ENCODE peak calls at places on chromosome 4, in nine cellular contexts. W, S, Y, T, J, P, D, B and I are unnamed samples.

GRCh38 chr4:6763330-6763851 is 19.1 kb upstream of the KIAA0232 start:
- DNase-seq in P (no peak), J (no peak), Y (no peak), S (peak), B (no peak), T (no peak), D (no peak), W (no peak), I (no peak)

GRCh38 chr4:152684007-152684406 is 4.2 kb upstream of the TMEM154 start:
- DNase-seq in Y (no peak), D (no peak), J (no peak), P (no peak), S (no peak), T (no peak), W (no peak), B (no peak), I (no peak)

GRCh38 chr4:47668810-47669408 is 169.0 kb downstream of the CORIN start:
- DNase-seq in Y (no peak), W (peak), J (peak), P (no peak), B (no peak), S (peak), D (peak), T (peak), I (peak)

GRCh38 chr4:23630110-23630509 is 259.7 kb downstream of the PPARGC1A start:
- DNase-seq in S (no peak), T (no peak), D (no peak), J (no peak), Y (no peak), W (no peak), P (no peak), B (no peak), I (no peak)

GRCh38 chr4:153428816-153429592 is 37.2 kb upstream of the TMEM131L start:
- DNase-seq in B (no peak), D (no peak), S (no peak), W (no peak), Y (no peak), J (no peak), P (no peak), T (no peak), I (no peak)

GRCh38 chr4:37767546-37767945 is 58.9 kb upstream of the PGM2 start:
- DNase-seq in S (no peak), Y (peak), P (no peak), J (peak), W (no peak), B (peak), D (no peak), T (no peak), I (peak)

GRCh38 chr4:64417974-64418373 is 8.7 kb upstream of the TECRL start:
- DNase-seq in W (peak), P (no peak), B (no peak), J (no peak), T (no peak), S (peak), Y (no peak), D (no peak), I (no peak)

GRCh38 chr4:124526321-124526720 is 186.2 kb downstream of the ANKRD50 start:
- DNase-seq in B (no peak), P (no peak), T (no peak), D (no peak), W (no peak), S (no peak), J (no peak), Y (no peak), I (no peak)

GRCh38 chr4:103099691-103100392 is at the start of gene BDH2:
- DNase-seq in Y (peak), S (peak), B (no peak), J (peak), P (no peak), T (peak), D (peak), W (peak), I (peak)

GRCh38 chr4:188032170-188032569 is 36.6 kb downstream of the ZFP42 start:
- DNase-seq in B (no peak), W (peak), T (no peak), P (no peak), S (no peak), Y (no peak), D (peak), J (no peak), I (no peak)

GRCh38 chr4:38111024-38111423 is 150.8 kb downstream of the PTTG2 start:
- DNase-seq in W (no peak), B (no peak), D (no peak), P (no peak), Y (no peak), S (no peak), T (no peak), J (no peak), I (no peak)

GRCh38 chr4:121851354-121851753 is 18.9 kb downstream of the BBS7 start:
- DNase-seq in W (no peak), J (no peak), T (no peak), P (no peak), S (no peak), Y (no peak), B (no peak), D (no peak), I (no peak)

GRCh38 chr4:38673109-38673978 is 9.3 kb downstream of the KLF3 start:
- DNase-seq in Y (peak), W (no peak), T (peak), S (peak), B (peak), P (no peak), D (no peak), J (peak), I (peak)

GRCh38 chr4:142085631-142086292 is 449.4 kb downstream of the IL15 start:
- DNase-seq in P (no peak), W (no peak), S (no peak), Y (no peak), B (no peak), T (no peak), J (no peak), D (no peak), I (no peak)

GRCh38 chr4:950136-951020 is 18.1 kb downstream of the TMEM175 start:
- DNase-seq in W (no peak), Y (peak), D (no peak), S (no peak), P (no peak), J (no peak), T (no peak), B (peak), I (no peak)

GRCh38 chr4:109411964-109412363 is 21.7 kb upstream of the SEC24B start:
- DNase-seq in T (no peak), D (no peak), S (no peak), J (no peak), Y (no peak), B (no peak), P (no peak), W (no peak), I (no peak)

GRCh38 chr4:166527500-166527899 is 654.5 kb downstream of the TLL1 start:
- DNase-seq in Y (no peak), D (no peak), W (peak), P (no peak), T (no peak), S (peak), J (peak), B (no peak), I (no peak)

GRCh38 chr4:158782539-158783360 is 13.9 kb downstream of the FNIP2 start:
- DNase-seq in S (no peak), D (no peak), P (no peak), B (no peak), W (no peak), T (peak), J (peak), Y (no peak), I (no peak)

GRCh38 chr4:138341739-138342415 is 99.7 kb upstream of the SLC7A11 start:
- DNase-seq in T (no peak), P (no peak), Y (no peak), S (no peak), B (no peak), J (no peak), W (no peak), D (no peak), I (no peak)

GRCh38 chr4:175539498-175539897 is 272.6 kb downstream of the GPM6A start:
- DNase-seq in W (no peak), D (no peak), B (no peak), T (no peak), Y (no peak), J (no peak), P (no peak), S (peak), I (no peak)

GRCh38 chr4:102694791-102695190 is 66.0 kb downstream of the MANBA start:
- DNase-seq in Y (no peak), T (no peak), P (no peak), B (no peak), J (no peak), D (no peak), S (peak), W (no peak), I (no peak)

GRCh38 chr4:38069271-38069760 is 109.1 kb downstream of the PTTG2 start:
- DNase-seq in J (no peak), Y (no peak), D (no peak), P (no peak), T (peak), B (peak), W (peak), S (peak), I (peak)

GRCh38 chr4:118076958-118077766 is 42.9 kb downstream of the NDST3 start:
- DNase-seq in Y (no peak), D (no peak), T (peak), B (no peak), P (no peak), W (peak), J (peak), S (peak), I (no peak)

GRCh38 chr4:71287305-71287704 is 51.5 kb upstream of the SLC4A4 start:
- DNase-seq in Y (no peak), P (no peak), T (no peak), W (no peak), J (peak), D (no peak), B (no peak), S (peak), I (no peak)

DNA sequence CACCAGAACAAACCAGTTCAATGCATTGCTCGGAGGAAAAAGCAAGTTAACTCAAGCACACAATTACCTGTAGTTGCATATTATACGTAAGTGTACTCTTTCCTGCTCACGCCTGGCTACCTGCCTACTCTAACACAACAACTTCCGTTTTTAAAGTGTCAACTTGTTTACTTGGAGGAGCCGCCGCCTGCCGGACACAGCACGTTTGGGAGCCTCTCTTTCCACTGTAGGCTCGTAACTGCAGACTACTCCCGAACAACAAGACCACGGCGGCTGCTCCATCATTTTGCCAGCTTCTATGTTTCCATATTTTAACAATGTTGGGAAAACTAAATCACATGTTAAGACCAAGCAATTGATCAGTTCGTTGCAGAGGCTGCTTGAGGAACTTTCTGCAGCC is 882 bp downstream of the MTNR1A start:
- DNase-seq in P (no peak), Y (no peak), J (peak), S (peak), W (peak), T (no peak), B (no peak), D (peak), I (peak)
- TF ChIP-seq CTCF in P (no peak), Y (no peak), J (peak), S (peak), W (peak), T (no peak), B (no peak), D (peak), I (no peak)

DNA sequence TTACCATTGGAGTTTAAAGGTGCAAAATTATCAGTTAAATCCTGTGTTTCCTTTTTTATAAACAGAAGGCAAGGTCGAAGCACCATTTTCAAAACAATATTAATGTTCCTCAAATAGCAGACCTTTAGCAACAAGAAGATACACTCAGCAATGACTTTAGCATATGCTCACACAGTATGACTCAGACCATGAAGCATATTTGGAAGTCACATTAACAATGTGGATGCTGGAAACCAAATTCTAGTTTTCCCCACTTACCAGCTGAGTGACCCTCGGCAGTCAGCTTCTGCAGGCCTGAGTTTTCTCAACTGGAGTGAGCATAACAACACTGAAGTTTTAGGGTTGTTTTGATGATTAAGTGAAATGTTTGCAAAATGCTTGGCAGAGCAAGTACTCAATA is 130.5 kb downstream of the ANK2 start:
- DNase-seq in P (no peak), W (no peak), D (no peak), T (no peak), B (no peak), J (peak), Y (no peak), S (no peak), I (no peak)
- TF ChIP-seq CTCF in P (no peak), W (no peak), D (no peak), T (no peak), B (no peak), J (no peak), Y (no peak), S (no peak), I (no peak)

GRCh38 chr4:40403079-40403478 is 67.9 kb downstream of the CHRNA9 start:
- DNase-seq in S (no peak), P (no peak), Y (no peak), T (peak), B (no peak), D (no peak), J (no peak), W (peak), I (no peak)
- TF ChIP-seq CTCF in S (no peak), P (no peak), Y (no peak), T (no peak), B (no peak), D (no peak), J (no peak), W (no peak), I (no peak)

GRCh38 chr4:155529197-155529596 is 137.5 kb upstream of the GUCY1A1 start:
- DNase-seq in D (no peak), J (peak), T (peak), Y (no peak), S (peak), P (no peak), B (no peak), W (peak), I (peak)
- TF ChIP-seq CTCF in D (no peak), J (peak), T (no peak), Y (no peak), S (peak), P (no peak), B (no peak), W (peak), I (peak)

DNA sequence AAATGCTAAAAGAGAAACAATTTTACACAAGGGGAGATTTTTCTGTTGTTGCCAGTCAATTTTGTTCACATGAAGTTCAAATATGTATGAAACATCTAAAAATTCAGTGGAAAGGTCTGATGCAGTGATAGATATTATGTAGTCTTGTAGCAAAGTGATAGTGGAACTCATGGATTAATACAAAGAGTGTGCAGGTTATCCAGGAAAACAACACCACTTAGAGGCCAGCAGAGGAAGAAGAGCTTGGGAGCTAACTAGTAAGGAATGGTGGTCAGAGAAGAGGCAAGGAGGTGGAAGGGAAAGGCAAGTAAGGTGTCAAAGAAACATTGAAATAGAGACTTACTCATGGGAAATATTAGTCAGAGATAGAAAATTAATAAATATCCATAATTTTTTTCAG is 395.6 kb downstream of the MAPK10 start:
- DNase-seq in Y (no peak), D (no peak), W (no peak), P (no peak), T (peak), B (no peak), J (no peak), S (no peak), I (no peak)
- TF ChIP-seq CTCF in Y (no peak), D (no peak), W (peak), P (no peak), T (no peak), B (no peak), J (peak), S (peak), I (no peak)

GRCh38 chr4:66571145-66571544 is 900.9 kb upstream of the EPHA5 start:
- DNase-seq in W (no peak), T (no peak), Y (no peak), J (no peak), D (no peak), B (no peak), P (no peak), S (no peak), I (no peak)

GRCh38 chr4:66568001-66568400 is 897.7 kb upstream of the EPHA5 start:
- DNase-seq in J (no peak), P (no peak), S (no peak), Y (no peak), B (no peak), W (no peak), D (no peak), T (no peak), I (no peak)

GRCh38 chr4:66567551-66567950 is 897.3 kb upstream of the EPHA5 start:
- DNase-seq in W (no peak), D (no peak), Y (no peak), S (peak), T (no peak), B (no peak), P (no peak), J (no peak), I (no peak)

GRCh38 chr4:66568431-66568830 is 898.1 kb upstream of the EPHA5 start:
- DNase-seq in W (no peak), Y (no peak), B (no peak), S (no peak), D (no peak), J (no peak), T (no peak), P (no peak), I (no peak)

GRCh38 chr4:66569228-66569627 is 898.9 kb upstream of the EPHA5 start:
- DNase-seq in W (no peak), D (no peak), S (no peak), T (no peak), P (no peak), J (no peak), B (no peak), Y (no peak), I (no peak)
- TF ChIP-seq CTCF in W (peak), D (no peak), S (no peak), T (no peak), P (no peak), J (no peak), B (no peak), Y (no peak), I (no peak)

GRCh38 chr4:169013396-169013795 is 3.3 kb upstream of the CBR4 start:
- DNase-seq in T (no peak), J (no peak), P (no peak), W (no peak), D (no peak), Y (no peak), S (no peak), B (no peak), I (no peak)

GRCh38 chr4:169008478-169008877 is 1.6 kb downstream of the CBR4 start:
- DNase-seq in P (no peak), W (peak), B (no peak), D (no peak), J (no peak), S (no peak), T (no peak), Y (no peak), I (no peak)

GRCh38 chr4:169012049-169012448 is 2.0 kb upstream of the CBR4 start:
- DNase-seq in B (no peak), S (no peak), P (no peak), Y (no peak), W (no peak), T (no peak), J (no peak), D (no peak), I (no peak)

GRCh38 chr4:169010125-169011023 is at the start of gene CBR4:
- DNase-seq in P (peak), Y (peak), W (peak), B (peak), S (peak), T (peak), D (peak), J (peak), I (peak)

DNA sequence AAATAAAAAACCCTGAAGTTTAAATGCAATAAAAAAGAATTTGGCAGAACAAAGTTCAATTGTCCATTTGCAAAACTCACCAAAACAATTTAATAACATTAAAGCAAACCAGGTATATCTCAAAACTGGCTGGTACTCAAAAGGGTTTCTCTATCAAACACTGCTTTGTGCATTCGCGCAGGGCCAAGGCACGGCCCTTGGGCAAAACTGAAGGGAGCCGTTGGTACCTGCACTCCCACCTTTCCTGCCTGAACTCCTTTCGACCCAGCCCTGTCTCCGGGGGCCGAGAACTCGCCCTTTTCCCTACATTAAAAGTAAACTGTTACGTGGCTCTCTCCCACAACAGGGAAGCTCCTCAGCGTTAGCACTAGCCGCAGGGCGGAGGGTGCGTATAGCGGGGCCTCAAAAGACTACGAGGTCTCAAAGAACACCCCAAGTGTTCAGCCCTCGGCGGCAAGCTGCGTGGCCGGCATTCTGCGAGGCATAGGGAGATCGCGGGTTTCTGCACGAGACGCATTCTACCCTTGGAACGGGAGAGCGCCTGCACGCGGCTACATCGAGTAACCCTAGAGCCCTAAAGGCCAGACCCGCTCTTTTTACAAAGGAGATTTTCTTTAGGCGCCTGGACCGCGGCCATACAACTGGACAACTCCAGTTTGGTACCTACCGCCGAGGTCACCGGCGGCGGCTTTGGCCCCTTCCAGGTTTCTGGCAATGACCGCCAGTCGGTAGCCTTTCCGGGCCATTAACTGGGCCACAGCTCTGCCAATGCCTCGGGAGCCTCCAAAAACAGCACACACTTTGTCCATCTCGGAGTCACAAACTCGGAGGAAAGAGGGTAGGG is 552 bp downstream of the CBR4 start:
- DNase-seq in P (peak), S (peak), T (peak), Y (peak), W (peak), J (peak), B (peak), D (peak), I (peak)
- TF ChIP-seq CTCF in P (no peak), S (no peak), T (no peak), Y (peak), W (peak), J (peak), B (peak), D (no peak), I (no peak)

GRCh38 chr4:42398448-42399355 is 1.4 kb downstream of the SHISA3 start:
- DNase-seq in D (peak), W (peak), J (no peak), T (no peak), P (no peak), Y (no peak), B (no peak), S (peak), I (no peak)

GRCh38 chr4:42397635-42398447 is 553 bp downstream of the SHISA3 start:
- DNase-seq in W (peak), D (peak), T (no peak), P (no peak), Y (no peak), B (no peak), S (peak), J (no peak), I (peak)

GRCh38 chr4:42396361-42397255 is 680 bp upstream of the SHISA3 start:
- DNase-seq in S (peak), Y (no peak), W (peak), T (no peak), J (no peak), B (no peak), P (no peak), D (peak), I (no peak)

GRCh38 chr4:42395595-42395994 is 1.7 kb upstream of the SHISA3 start:
- DNase-seq in B (no peak), J (no peak), D (no peak), P (no peak), W (no peak), S (no peak), T (no peak), Y (no peak), I (no peak)

GRCh38 chr4:42397256-42397634 is at the start of gene SHISA3:
- DNase-seq in D (peak), S (peak), P (no peak), W (peak), J (no peak), Y (no peak), B (no peak), T (peak), I (peak)
- TF ChIP-seq CTCF in D (no peak), S (no peak), P (no peak), W (no peak), J (no peak), Y (no peak), B (no peak), T (no peak), I (no peak)